ENCODE peak calls at places on chromosomes 5 and 9, in six cellular contexts. One of them, this sample, is unnamed.

GRCh38 chr9:118000581-118000980 is 296.4 kb downstream of the TLR4 start:
- DNase-seq in head of caudate nucleus: no peak
- DNase-seq in HTR-8/SVneo: no peak
- DNase-seq in progenitor cell of endocrine pancreas: no peak
- DNase-seq in SW 1271: no peak
- DNase-seq in transverse colon: no peak
- DNase-seq in this sample: no peak

GRCh38 chr5:57450991-57451876 is 31.4 kb downstream of the ACTBL2 start:
- DNase-seq in head of caudate nucleus: no peak
- DNase-seq in HTR-8/SVneo: no peak
- DNase-seq in progenitor cell of endocrine pancreas: no peak
- DNase-seq in SW 1271: no peak
- DNase-seq in transverse colon: no peak
- DNase-seq in this sample: no peak

GRCh38 chr5:102536323-102536928 is 37.6 kb upstream of the SLCO6A1 start:
- DNase-seq in head of caudate nucleus: no peak
- DNase-seq in HTR-8/SVneo: no peak
- DNase-seq in progenitor cell of endocrine pancreas: no peak
- DNase-seq in SW 1271: no peak
- DNase-seq in transverse colon: no peak
- DNase-seq in this sample: no peak

GRCh38 chr9:89952401-89952800 is 347.6 kb downstream of the GADD45G start:
- DNase-seq in head of caudate nucleus: no peak
- DNase-seq in HTR-8/SVneo: no peak
- DNase-seq in progenitor cell of endocrine pancreas: no peak
- DNase-seq in SW 1271: no peak
- DNase-seq in transverse colon: no peak
- DNase-seq in this sample: no peak

GRCh38 chr9:69548676-69549075 is 123.5 kb downstream of the APBA1 start:
- DNase-seq in head of caudate nucleus: peak
- DNase-seq in HTR-8/SVneo: no peak
- DNase-seq in progenitor cell of endocrine pancreas: no peak
- DNase-seq in SW 1271: no peak
- DNase-seq in transverse colon: no peak
- DNase-seq in this sample: no peak

GRCh38 chr9:137035937-137036336 is 4.0 kb upstream of the FUT7 start:
- DNase-seq in head of caudate nucleus: no peak
- DNase-seq in HTR-8/SVneo: no peak
- DNase-seq in progenitor cell of endocrine pancreas: no peak
- DNase-seq in SW 1271: no peak
- DNase-seq in transverse colon: no peak
- DNase-seq in this sample: no peak

GRCh38 chr5:168424506-168425298 is 61.6 kb upstream of the RARS1 start:
- DNase-seq in head of caudate nucleus: no peak
- DNase-seq in HTR-8/SVneo: peak
- DNase-seq in progenitor cell of endocrine pancreas: no peak
- DNase-seq in SW 1271: no peak
- DNase-seq in transverse colon: no peak
- DNase-seq in this sample: no peak

GRCh38 chr9:104861406-104861805 is 66.5 kb downstream of the ABCA1 start:
- DNase-seq in head of caudate nucleus: no peak
- DNase-seq in HTR-8/SVneo: no peak
- DNase-seq in progenitor cell of endocrine pancreas: no peak
- DNase-seq in SW 1271: no peak
- DNase-seq in transverse colon: no peak
- DNase-seq in this sample: no peak

GRCh38 chr5:76669245-76669644 is 46.0 kb upstream of the F2RL2 start:
- DNase-seq in head of caudate nucleus: no peak
- DNase-seq in HTR-8/SVneo: no peak
- DNase-seq in progenitor cell of endocrine pancreas: no peak
- DNase-seq in SW 1271: no peak
- DNase-seq in transverse colon: no peak
- DNase-seq in this sample: no peak

This sample was measured in T-helper 1 cell.